ENCODE peak calls at places on chromosomes 7 and 10, in nine cellular contexts. R, I, C, D, S, Z, K, B and H are unnamed samples.

GRCh38 chr10:109343293-109343692 is 580.0 kb downstream of the XPNPEP1 start:
- DNase-seq in R (peak), I (no peak), C (no peak), D (no peak), S (peak), Z (peak), K (no peak), B (no peak), H (no peak)

GRCh38 chr10:102410427-102411073 is 8.0 kb downstream of the PSD start:
- DNase-seq in R (peak), I (peak), C (no peak), D (peak), S (peak), Z (no peak), K (peak), B (peak), H (no peak)

GRCh38 chr7:48106906-48107659 is 18.0 kb downstream of the UPP1 start:
- DNase-seq in R (no peak), I (no peak), C (no peak), D (no peak), S (no peak), Z (no peak), K (no peak), B (no peak), H (no peak)

GRCh38 chr10:62075414-62075813 is 173.9 kb downstream of the ARID5B start:
- DNase-seq in R (no peak), I (no peak), C (no peak), D (no peak), S (no peak), Z (no peak), K (no peak), B (no peak), H (no peak)

GRCh38 chr7:149719050-149719899 is 54.1 kb downstream of the ZNF467 start:
- DNase-seq in R (peak), I (no peak), C (no peak), D (peak), S (peak), Z (peak), K (no peak), B (no peak), H (no peak)

GRCh38 chr7:70271617-70272081 is 673.4 kb downstream of the AUTS2 start:
- DNase-seq in R (peak), I (no peak), C (no peak), D (no peak), S (no peak), Z (no peak), K (no peak), B (no peak), H (no peak)

GRCh38 chr10:31383810-31384588 is 65.0 kb downstream of the ZEB1 start:
- DNase-seq in R (no peak), I (no peak), C (no peak), D (no peak), S (no peak), Z (no peak), K (no peak), B (no peak), H (peak)

GRCh38 chr7:81769891-81770818 is at the start of gene HGF:
- DNase-seq in R (peak), I (peak), C (no peak), D (peak), S (peak), Z (peak), K (peak), B (peak), H (no peak)

GRCh38 chr10:70371846-70372245 is 10.6 kb downstream of the LRRC20 start:
- DNase-seq in R (no peak), I (no peak), C (no peak), D (no peak), S (no peak), Z (no peak), K (no peak), B (no peak), H (no peak)

GRCh38 chr7:43140186-43140585 is 27.7 kb downstream of the HECW1 start:
- DNase-seq in R (no peak), I (no peak), C (no peak), D (no peak), S (no peak), Z (no peak), K (no peak), B (no peak), H (no peak)

GRCh38 chr10:103566536-103566935 is 73.0 kb downstream of the NEURL1 start:
- DNase-seq in R (peak), I (no peak), C (no peak), D (no peak), S (no peak), Z (peak), K (no peak), B (no peak), H (no peak)

GRCh38 chr10:110656612-110657011 is 12.5 kb downstream of the RBM20 start:
- DNase-seq in R (no peak), I (no peak), C (no peak), D (no peak), S (no peak), Z (no peak), K (no peak), B (no peak), H (no peak)

GRCh38 chr10:132282667-132283603 is 24.8 kb downstream of the STK32C start:
- DNase-seq in R (peak), I (peak), C (no peak), D (no peak), S (no peak), Z (no peak), K (no peak), B (no peak), H (no peak)

GRCh38 chr7:81013036-81013435 is 94.2 kb upstream of the SEMA3C start:
- DNase-seq in R (peak), I (no peak), C (peak), D (no peak), S (peak), Z (peak), K (peak), B (peak), H (no peak)

GRCh38 chr7:932651-932975 is 21.9 kb downstream of the ADAP1 start:
- DNase-seq in R (no peak), I (no peak), C (no peak), D (no peak), S (no peak), Z (no peak), K (no peak), B (no peak), H (no peak)

GRCh38 chr7:75534727-75535307 is 42.7 kb downstream of the SPDYE5 start:
- DNase-seq in R (peak), I (no peak), C (no peak), D (no peak), S (peak), Z (peak), K (no peak), B (no peak), H (peak)

DNA sequence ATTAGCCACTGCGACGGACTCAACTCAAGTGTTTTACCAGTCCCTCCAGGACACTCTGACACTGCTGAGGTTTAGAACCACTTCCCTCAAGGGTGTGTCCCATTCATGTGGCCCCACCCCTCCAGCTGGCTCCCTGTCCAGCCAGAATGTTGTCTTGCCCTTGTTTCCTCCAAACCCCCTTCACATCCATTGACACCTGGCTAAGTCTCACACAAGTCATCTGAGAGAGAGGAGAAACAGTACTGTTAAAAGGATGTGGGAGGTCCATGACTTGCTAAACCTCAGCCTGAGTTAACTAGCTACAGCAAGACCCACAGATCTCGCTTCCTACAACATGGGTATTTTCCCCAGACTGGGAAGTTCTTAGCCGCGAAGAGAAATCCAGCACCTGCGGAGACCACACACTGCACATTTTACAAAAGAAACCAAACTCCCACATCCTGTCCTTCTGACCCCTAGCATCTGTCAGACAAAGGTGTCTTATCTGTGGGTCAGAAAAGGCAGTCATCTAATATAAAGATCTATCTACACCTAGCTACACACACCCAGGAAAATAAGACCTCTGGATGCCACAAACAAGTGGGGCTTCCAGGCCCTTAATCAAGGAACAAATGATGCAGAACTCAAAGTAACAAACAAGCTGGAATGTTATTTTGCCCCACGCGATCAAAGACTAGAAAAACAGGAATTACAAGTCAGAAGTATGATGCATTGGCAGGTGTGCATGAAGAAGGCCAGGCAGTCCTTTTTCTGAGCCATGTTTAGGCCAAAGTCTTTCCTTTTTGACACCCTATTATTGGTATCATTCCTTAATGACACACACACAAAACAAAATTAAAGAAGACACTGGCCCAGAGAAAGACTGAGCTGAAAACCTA is 13.9 kb downstream of the OSBPL3 start:
- DNase-seq in R (no peak), I (peak), C (no peak), D (peak), S (no peak), Z (peak), K (peak), B (peak), H (no peak)
- H2AFZ ChIP-seq in R (no peak), I (no peak), C (no peak), D (no peak), S (no peak), Z (no peak), K (no peak), B (no peak), H (no peak)

GRCh38 chr7:98136423-98136822 is 29.8 kb downstream of the LMTK2 start:
- DNase-seq in R (no peak), I (no peak), C (no peak), D (no peak), S (no peak), Z (no peak), K (no peak), B (no peak), H (no peak)

GRCh38 chr7:98137826-98138151 is 31.1 kb downstream of the LMTK2 start:
- DNase-seq in R (no peak), I (no peak), C (no peak), D (no peak), S (no peak), Z (no peak), K (no peak), B (no peak), H (peak)

GRCh38 chr7:98137134-98137825 is 30.6 kb downstream of the LMTK2 start:
- DNase-seq in R (no peak), I (no peak), C (no peak), D (no peak), S (no peak), Z (no peak), K (no peak), B (no peak), H (peak)

GRCh38 chr7:98135984-98136383 is 29.3 kb downstream of the LMTK2 start:
- DNase-seq in R (no peak), I (no peak), C (no peak), D (no peak), S (no peak), Z (no peak), K (no peak), B (no peak), H (no peak)

DNA sequence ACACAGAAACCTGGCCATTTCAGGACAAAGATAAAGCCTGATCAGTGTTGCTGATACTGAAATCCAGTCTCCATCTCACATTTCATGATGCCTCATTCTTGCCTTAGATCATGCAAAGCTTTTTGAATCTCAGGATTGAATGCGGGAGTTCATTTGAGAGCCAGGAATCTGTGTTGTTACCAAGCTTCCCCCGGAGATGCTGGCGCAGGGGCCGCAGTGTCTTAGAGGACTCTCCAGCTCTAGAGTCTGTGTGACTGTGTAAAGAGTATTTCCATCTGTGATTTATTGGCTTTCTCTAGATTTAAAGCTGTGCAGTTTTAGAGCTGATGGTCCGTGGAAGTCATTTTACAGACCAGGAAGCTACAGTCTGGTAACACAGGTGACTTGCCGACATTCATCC is 32.0 kb downstream of the LMTK2 start:
- DNase-seq in R (no peak), I (no peak), C (no peak), D (no peak), S (no peak), Z (no peak), K (no peak), B (no peak), H (no peak)
- H2AFZ ChIP-seq in R (no peak), I (no peak), C (no peak), D (no peak), S (no peak), Z (no peak), K (no peak), B (no peak), H (no peak)

DNA sequence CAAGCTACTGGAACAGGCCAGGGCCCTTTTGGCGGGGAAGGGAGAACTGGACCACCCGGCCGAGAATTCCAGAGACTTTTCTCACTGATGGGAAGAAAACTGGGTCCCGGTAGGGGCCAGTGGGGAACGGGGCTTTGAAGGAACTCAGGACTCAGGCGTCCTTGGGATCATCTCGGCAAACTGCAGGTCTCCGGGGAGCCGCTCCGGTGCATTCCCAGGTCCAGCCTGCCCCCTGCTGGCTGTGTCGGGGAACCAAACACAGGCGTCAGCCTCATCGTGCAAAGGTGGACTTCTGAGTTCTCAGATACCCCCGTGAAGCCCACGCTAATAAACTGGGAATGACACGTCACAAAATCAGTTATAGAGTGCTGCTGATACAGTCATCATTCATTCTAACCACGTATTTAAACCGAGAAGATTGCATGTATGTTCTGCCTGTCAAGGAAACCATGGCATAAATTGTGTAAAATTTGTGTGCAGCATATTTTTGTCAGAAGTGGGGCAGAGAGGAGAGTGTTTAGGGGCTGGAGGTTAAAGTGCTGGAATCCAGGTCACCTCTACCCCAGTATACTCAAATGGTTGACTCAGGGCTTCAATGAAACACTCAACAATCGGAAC is 76.1 kb upstream of the CPXM2 start:
- DNase-seq in R (peak), I (peak), C (peak), D (peak), S (peak), Z (peak), K (peak), B (peak), H (peak)
- H2AFZ ChIP-seq in R (peak), I (no peak), C (peak), D (no peak), S (no peak), Z (no peak), K (peak), B (no peak), H (no peak)

GRCh38 chr7:116598278-116598677 is 73.4 kb downstream of the CAV1 start:
- DNase-seq in R (no peak), I (peak), C (no peak), D (no peak), S (no peak), Z (no peak), K (no peak), B (no peak), H (peak)
- H2AFZ ChIP-seq in R (no peak), I (no peak), C (no peak), D (no peak), S (no peak), Z (no peak), K (peak), B (no peak), H (no peak)

GRCh38 chr7:103106336-103107070 is 31.6 kb downstream of the ARMC10 start:
- DNase-seq in R (no peak), I (peak), C (no peak), D (peak), S (peak), Z (peak), K (peak), B (peak), H (no peak)
- H2AFZ ChIP-seq in R (no peak), I (no peak), C (no peak), D (no peak), S (no peak), Z (no peak), K (no peak), B (no peak), H (no peak)

GRCh38 chr7:122301291-122301690 is 3.3 kb downstream of the FEZF1 start:
- DNase-seq in R (no peak), I (no peak), C (no peak), D (no peak), S (no peak), Z (no peak), K (no peak), B (no peak), H (no peak)

GRCh38 chr7:122299624-122299934 is 5.0 kb downstream of the FEZF1 start:
- DNase-seq in R (no peak), I (peak), C (no peak), D (no peak), S (no peak), Z (no peak), K (peak), B (no peak), H (no peak)

GRCh38 chr7:122298618-122299017 is 5.9 kb downstream of the FEZF1 start:
- DNase-seq in R (no peak), I (no peak), C (no peak), D (no peak), S (no peak), Z (no peak), K (no peak), B (no peak), H (no peak)

GRCh38 chr7:122300607-122301079 is 3.9 kb downstream of the FEZF1 start:
- DNase-seq in R (peak), I (peak), C (no peak), D (no peak), S (no peak), Z (no peak), K (peak), B (no peak), H (no peak)

GRCh38 chr7:122299935-122300606 is 4.5 kb downstream of the FEZF1 start:
- DNase-seq in R (no peak), I (peak), C (no peak), D (peak), S (no peak), Z (no peak), K (peak), B (no peak), H (no peak)
- H2AFZ ChIP-seq in R (no peak), I (no peak), C (no peak), D (no peak), S (no peak), Z (peak), K (peak), B (peak), H (no peak)

GRCh38 chr10:52232561-52233350 is 81.3 kb upstream of the DKK1 start:
- DNase-seq in R (peak), I (no peak), C (no peak), D (no peak), S (peak), Z (no peak), K (no peak), B (no peak), H (no peak)
- H2AFZ ChIP-seq in R (no peak), I (no peak), C (peak), D (no peak), S (no peak), Z (no peak), K (peak), B (peak), H (no peak)

GRCh38 chr7:45080265-45080957 is 8.4 kb downstream of the NACAD start:
- DNase-seq in R (peak), I (no peak), C (no peak), D (peak), S (no peak), Z (no peak), K (no peak), B (no peak), H (no peak)

GRCh38 chr7:45082831-45083331 is 5.9 kb downstream of the NACAD start:
- DNase-seq in R (no peak), I (no peak), C (no peak), D (no peak), S (no peak), Z (no peak), K (no peak), B (no peak), H (no peak)

GRCh38 chr7:45082031-45082830 is 6.5 kb downstream of the NACAD start:
- DNase-seq in R (no peak), I (no peak), C (no peak), D (no peak), S (no peak), Z (no peak), K (no peak), B (no peak), H (no peak)

GRCh38 chr7:45081670-45081974 is 7.1 kb downstream of the NACAD start:
- DNase-seq in R (no peak), I (no peak), C (no peak), D (no peak), S (no peak), Z (no peak), K (no peak), B (no peak), H (no peak)

GRCh38 chr7:45080958-45081669 is 7.7 kb downstream of the NACAD start:
- DNase-seq in R (no peak), I (no peak), C (no peak), D (peak), S (no peak), Z (no peak), K (no peak), B (no peak), H (no peak)
- H2AFZ ChIP-seq in R (no peak), I (no peak), C (no peak), D (no peak), S (no peak), Z (peak), K (no peak), B (no peak), H (no peak)

GRCh38 chr7:13071999-13072398 is 384.6 kb downstream of the ARL4A start:
- DNase-seq in R (no peak), I (no peak), C (no peak), D (no peak), S (no peak), Z (peak), K (no peak), B (no peak), H (no peak)
- H2AFZ ChIP-seq in R (peak), I (no peak), C (no peak), D (no peak), S (no peak), Z (no peak), K (no peak), B (no peak), H (no peak)

GRCh38 chr10:22491480-22491879 is 146.2 kb downstream of the SPAG6 start:
- DNase-seq in R (no peak), I (no peak), C (no peak), D (no peak), S (no peak), Z (no peak), K (no peak), B (no peak), H (no peak)
- H2AFZ ChIP-seq in R (no peak), I (no peak), C (no peak), D (no peak), S (no peak), Z (no peak), K (no peak), B (no peak), H (no peak)